ENCODE peak calls at places on chromosomes 12 and 14, in seven cellular contexts. M is body of pancreas, J is HCT116, Q is HepG2, C is A549, E is Peyer's patch, D is stomach. Y is an unnamed sample.

GRCh38 chr12:6089041-6089823 is 35.2 kb downstream of the VWF start:
- DNase-seq in M (peak; percentile 18), J (peak; percentile 77), Q (peak; percentile 56), C (peak; percentile 22), E (peak; percentile 78), D (no peak), Y (peak; percentile 64)

GRCh38 chr12:77888611-77889010 is 57.9 kb downstream of the NAV3 start:
- DNase-seq in M (no peak), J (peak; percentile 67), Q (peak; percentile 27), C (peak; percentile 48), E (no peak), D (no peak), Y (no peak)

GRCh38 chr14:20886091-20886490 is 5.1 kb upstream of the RNASE3 start:
- DNase-seq in M (no peak), J (no peak), Q (no peak), C (no peak), E (no peak), D (no peak), Y (no peak)

GRCh38 chr12:65229441-65229840 is 49.0 kb upstream of the MSRB3 start:
- DNase-seq in M (no peak), J (no peak), Q (no peak), C (no peak), E (no peak), D (no peak), Y (no peak)

GRCh38 chr12:211142-211465 is 2.9 kb downstream of the SLC6A12 start:
- DNase-seq in M (no peak), J (no peak), Q (no peak), C (no peak), E (no peak), D (no peak), Y (no peak)

GRCh38 chr14:101477648-101478047 is 83.6 kb upstream of the DIO3 start:
- DNase-seq in M (no peak), J (no peak), Q (no peak), C (no peak), E (peak; percentile 11), D (no peak), Y (no peak)

GRCh38 chr12:108306014-108306501 is 33.1 kb downstream of the CMKLR1 start:
- DNase-seq in M (no peak), J (no peak), Q (no peak), C (no peak), E (no peak), D (no peak), Y (no peak)

GRCh38 chr14:52553002-52553670 is 500 bp downstream of the GPR137C start:
- DNase-seq in M (peak; percentile 43), J (no peak), Q (no peak), C (no peak), E (peak; percentile 65), D (peak; percentile 39), Y (peak; percentile 24)

GRCh38 chr12:117699575-117699974 is 269.2 kb downstream of the KSR2 start:
- DNase-seq in M (no peak), J (no peak), Q (no peak), C (no peak), E (no peak), D (no peak), Y (no peak)

GRCh38 chr12:120902846-120903381 is 1.2 kb downstream of the SPPL3 start:
- DNase-seq in M (no peak), J (no peak), Q (no peak), C (no peak), E (no peak), D (no peak), Y (no peak)

DNA sequence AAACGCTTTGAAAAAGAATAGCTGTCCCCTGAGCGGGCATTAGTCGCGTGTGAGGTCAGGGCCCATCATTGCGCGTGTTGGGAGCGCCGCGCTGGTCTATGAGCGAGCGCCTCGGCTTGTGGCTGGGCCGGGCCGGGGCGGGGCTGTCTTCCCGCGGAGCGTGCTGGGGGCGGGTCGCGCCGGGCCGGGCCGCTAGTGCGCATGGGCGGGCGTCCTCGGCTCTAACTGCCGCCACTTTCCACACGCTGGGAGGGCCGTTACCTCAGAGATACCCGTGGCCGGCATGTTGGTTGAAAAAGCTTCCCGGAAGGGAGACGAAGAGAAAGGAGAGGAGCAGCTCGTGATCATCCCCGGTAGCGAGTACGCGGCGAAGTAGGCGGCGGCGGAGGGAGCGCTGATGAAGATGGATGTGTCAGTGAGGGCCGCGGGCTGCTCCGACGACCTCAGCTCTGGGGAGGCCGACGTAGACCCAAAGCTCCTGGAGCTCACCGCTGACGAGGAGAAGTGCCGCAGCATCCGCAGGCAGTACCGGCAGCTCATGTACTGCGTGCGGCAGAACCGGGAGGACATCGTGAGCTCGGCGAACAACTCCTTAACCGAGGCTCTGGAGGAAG is at the start of gene EID3:
- DNase-seq in M (peak; percentile 86), J (no peak), Q (no peak), C (peak; percentile 90), E (peak; percentile 95), D (peak; percentile 91), Y (peak; percentile 80)
- TF ChIP-seq POLR2A in M (no peak), J (no peak), Q (no peak), C (no peak), E (peak; percentile 20), D (no peak), Y (peak; percentile 20)

GRCh38 chr14:23299986-23300686 is 2.5 kb downstream of the PPP1R3E start:
- DNase-seq in M (no peak), J (no peak), Q (no peak), C (no peak), E (no peak), D (no peak), Y (no peak)

GRCh38 chr14:23301288-23301968 is 1.2 kb downstream of the PPP1R3E start:
- DNase-seq in M (peak; percentile 98), J (peak; percentile 95), Q (peak; percentile 100), C (peak; percentile 97), E (peak; percentile 98), D (peak; percentile 99), Y (peak; percentile 97)

GRCh38 chr14:23300687-23301223 is 1.9 kb downstream of the PPP1R3E start:
- DNase-seq in M (peak; percentile 33), J (no peak), Q (peak; percentile 43), C (no peak), E (peak; percentile 76), D (no peak), Y (peak; percentile 62)

GRCh38 chr14:23302290-23303225 is at the start of gene PPP1R3E:
- DNase-seq in M (peak; percentile 70), J (no peak), Q (peak; percentile 84), C (peak; percentile 74), E (peak; percentile 96), D (peak; percentile 75), Y (peak; percentile 49)

DNA sequence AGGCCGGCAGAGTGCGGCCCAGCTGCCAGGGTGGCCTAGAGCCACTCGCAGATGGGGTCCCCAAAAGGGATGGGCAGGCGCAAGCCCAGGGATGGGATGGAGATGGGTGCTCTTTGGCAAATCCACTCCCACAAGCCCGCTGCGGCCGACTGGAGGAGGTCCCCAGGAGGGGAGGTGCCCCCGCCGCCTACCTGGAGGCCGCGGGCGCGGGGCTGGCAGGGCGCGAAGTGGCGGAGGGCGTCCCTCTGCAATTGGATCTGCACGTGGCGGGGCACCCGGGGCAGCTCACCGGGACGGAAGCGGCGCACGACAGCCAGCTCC is 730 bp downstream of the PPP1R3E start:
- DNase-seq in M (no peak), J (no peak), Q (no peak), C (no peak), E (no peak), D (no peak), Y (no peak)
- H3K27ac ChIP-seq in M (peak overlapping the region; percentile 99), J (peak overlapping the region; percentile 96), Q (peak overlapping the region; percentile 91), C (peak overlapping the region; percentile 92), E (peak overlapping the region; percentile 100), D (peak overlapping the region; percentile 98), Y (peak overlapping the region; percentile 98)

GRCh38 chr12:3935078-3935477 is 61.9 kb upstream of the PARP11 start:
- DNase-seq in M (no peak), J (no peak), Q (no peak), C (no peak), E (no peak), D (no peak), Y (no peak)

GRCh38 chr12:3933819-3934192 is 60.6 kb upstream of the PARP11 start:
- DNase-seq in M (no peak), J (no peak), Q (no peak), C (no peak), E (no peak), D (no peak), Y (no peak)

GRCh38 chr12:3931721-3932120 is 58.5 kb upstream of the PARP11 start:
- DNase-seq in M (no peak), J (no peak), Q (no peak), C (no peak), E (no peak), D (no peak), Y (peak; percentile 52)

GRCh38 chr12:3931206-3931605 is 58.0 kb upstream of the PARP11 start:
- DNase-seq in M (no peak), J (no peak), Q (no peak), C (no peak), E (no peak), D (no peak), Y (no peak)

DNA sequence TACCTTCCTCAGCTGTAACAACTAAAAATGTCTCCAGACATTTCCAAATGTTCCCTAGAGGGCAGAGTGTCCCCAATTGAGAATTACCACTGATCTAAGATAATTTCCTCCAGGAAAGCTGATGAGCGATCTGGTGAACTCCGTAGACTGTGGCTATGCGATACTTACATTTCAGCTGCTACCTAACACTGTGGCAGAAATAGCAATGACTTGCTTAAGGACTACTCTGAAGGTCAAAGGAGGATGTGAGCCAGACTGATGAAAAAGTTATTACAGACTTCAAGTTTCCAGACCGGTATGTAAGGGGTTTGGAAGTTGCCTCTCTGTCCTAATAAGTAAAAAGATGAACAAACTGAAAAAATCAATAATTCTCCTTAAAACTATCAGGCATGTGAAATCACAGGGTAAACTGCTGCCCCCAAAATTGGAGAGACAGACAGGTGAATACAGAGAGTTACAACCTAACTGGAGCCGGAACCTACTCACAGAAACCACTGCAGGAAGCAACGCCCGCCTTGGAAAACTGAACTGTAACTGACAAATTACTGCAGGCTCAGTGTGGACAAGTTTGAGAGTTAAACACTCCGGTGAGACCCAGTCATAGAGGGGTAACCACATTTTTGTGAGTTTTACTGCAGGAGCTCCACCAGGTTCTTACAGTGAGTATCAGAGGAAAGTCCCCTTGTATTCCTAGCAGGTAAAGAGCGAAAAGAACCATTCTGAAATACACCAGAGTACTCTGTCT is 60.0 kb upstream of the PARP11 start:
- DNase-seq in M (no peak), J (no peak), Q (no peak), C (no peak), E (no peak), D (no peak), Y (no peak)
- H3K4me1 ChIP-seq in M (no peaks in the 10 kb centered on the region), J (no peaks in the 10 kb centered on the region), Q (no peaks in the 10 kb centered on the region), C (no peaks in the 10 kb centered on the region), E (no peaks in the 10 kb centered on the region), D (no peaks in the 10 kb centered on the region), Y (no peaks in the 10 kb centered on the region)

DNA sequence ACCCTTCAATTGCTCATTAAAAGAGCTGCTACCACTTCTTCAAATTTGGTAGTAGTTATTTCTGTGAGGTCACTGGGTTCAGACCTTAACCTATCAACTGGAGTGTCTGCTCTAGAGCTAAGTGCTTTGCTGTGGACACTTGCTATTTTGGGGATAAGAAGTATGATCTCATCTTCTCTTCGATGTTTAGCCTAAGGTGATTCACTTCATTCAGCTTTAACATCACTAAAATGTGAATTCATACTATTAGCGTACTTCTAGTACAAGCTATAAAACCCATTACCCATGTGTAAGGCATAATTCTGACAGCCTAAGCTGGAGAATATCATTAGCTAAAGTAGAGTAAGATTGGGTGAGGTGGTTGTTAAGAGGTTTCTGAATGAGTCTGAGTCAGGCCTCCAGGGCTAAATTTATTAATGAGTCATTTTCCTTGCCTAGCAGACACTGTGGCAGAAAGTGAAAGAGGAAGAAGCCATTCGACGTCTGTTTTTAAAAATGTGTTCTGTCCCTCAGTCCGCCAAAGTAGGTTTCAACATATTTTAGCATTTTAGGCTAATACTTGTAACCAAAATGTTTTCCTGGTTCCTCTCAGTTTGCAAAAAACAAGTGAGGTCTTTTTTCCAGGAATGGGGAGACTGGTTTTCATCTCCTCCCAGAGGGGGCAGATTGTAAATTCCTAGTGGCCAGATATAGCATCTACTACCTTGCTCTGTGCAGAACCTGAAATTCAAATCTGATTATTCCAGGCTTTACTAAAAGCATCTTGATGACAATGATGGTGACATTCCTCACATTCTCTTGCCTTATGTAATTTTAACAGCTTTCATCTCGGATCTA is 103.6 kb downstream of the SSPN start:
- DNase-seq in M (no peak), J (no peak), Q (no peak), C (peak; percentile 52), E (no peak), D (no peak), Y (no peak)
- TF ChIP-seq POLR2A in M (no peak), J (no peak), Q (no peak), C (no peak), E (no peak), D (no peak), Y (no peak)